ENCODE peak calls at places on chromosome 1, in four cellular contexts. P is dermis microvascular lymphatic vessel endothelial cell; C is activated CD4-positive, alpha-beta T cell treated with anti-CD3 and anti-CD28 coated beads, Interleukin-2, amount 50 U/mL, for 1 hour; V is HCT116. S is an unnamed sample.

GRCh38 chr1:35554261-35555211 is 2.7 kb downstream of the KIAA0319L start:
- DNase-seq in C (no peak), P (peak), V (no peak), S (no peak)

GRCh38 chr1:21220815-21221214 is 44.1 kb upstream of the EIF4G3 start:
- DNase-seq in C (no peak), P (peak), V (no peak), S (no peak)

GRCh38 chr1:226181996-226182714 is 4.4 kb downstream of the ACBD3 start:
- DNase-seq in V (peak), P (peak), C (no peak), S (no peak)

GRCh38 chr1:186386725-186387383 is 11.2 kb downstream of the ODR4 start:
- DNase-seq in V (no peak), C (no peak), P (no peak), S (no peak)

GRCh38 chr1:40232444-40232843 is 15.3 kb upstream of the TMCO2 start:
- DNase-seq in V (no peak), P (no peak), C (peak), S (no peak)

GRCh38 chr1:110134050-110134595 is 16.2 kb upstream of the SLC6A17 start:
- DNase-seq in C (no peak), V (no peak), P (no peak), S (no peak)

GRCh38 chr1:178412400-178412770 is 84.4 kb downstream of the CLEC20A start:
- DNase-seq in P (no peak), V (no peak), C (no peak), S (no peak)

GRCh38 chr1:31244326-31244725 is 4.6 kb upstream of the NKAIN1 start:
- DNase-seq in P (no peak), V (no peak), C (no peak), S (no peak)

GRCh38 chr1:166908942-166909341 is 32.9 kb upstream of the TADA1 start:
- DNase-seq in P (no peak), V (no peak), C (no peak), S (no peak)

GRCh38 chr1:79188371-79188770 is 181.8 kb upstream of the ADGRL4 start:
- DNase-seq in P (peak), C (no peak), V (no peak), S (no peak)

GRCh38 chr1:58895082-58895481 is 111.2 kb upstream of the JUN start:
- DNase-seq in P (no peak), C (no peak), V (no peak), S (no peak)

GRCh38 chr1:167594827-167595226 is 35.2 kb upstream of the RCSD1 start:
- DNase-seq in C (no peak), V (no peak), P (no peak), S (no peak)

GRCh38 chr1:168876830-168877229 is 147.8 kb upstream of the DPT start:
- DNase-seq in V (no peak), C (no peak), P (no peak), S (no peak)

GRCh38 chr1:172325562-172325961 is 94.9 kb upstream of the C1orf105 start:
- DNase-seq in V (peak), C (no peak), P (peak), S (no peak)

GRCh38 chr1:241702436-241702835 is 50.4 kb downstream of the WDR64 start:
- DNase-seq in P (no peak), V (no peak), C (no peak), S (no peak)

GRCh38 chr1:202187040-202187671 is 6.4 kb upstream of the LGR6 start:
- DNase-seq in P (no peak), V (no peak), C (no peak), S (no peak)

GRCh38 chr1:8089535-8090228 is 63.6 kb upstream of the ERRFI1 start:
- DNase-seq in C (no peak), V (no peak), P (peak), S (no peak)

GRCh38 chr1:110875216-110875731 is 2.3 kb downstream of the CD53 start:
- DNase-seq in C (peak), P (no peak), V (no peak), S (no peak)

GRCh38 chr1:156747737-156748669 is 3.5 kb downstream of the HDGF start:
- DNase-seq in V (no peak), P (no peak), C (no peak), S (no peak)

GRCh38 chr1:163924041-163924440 is 602.3 kb downstream of the NUF2 start:
- DNase-seq in C (no peak), V (no peak), P (no peak), S (no peak)

GRCh38 chr1:236509647-236510401 is 14.0 kb upstream of the LGALS8 start:
- DNase-seq in C (no peak), V (no peak), P (no peak), S (no peak)

GRCh38 chr1:203066965-203067364 is 18.8 kb downstream of the MYOG start:
- DNase-seq in C (no peak), V (no peak), P (no peak), S (no peak)

GRCh38 chr1:31573261-31573660 is 3.1 kb upstream of the TINAGL1 start:
- DNase-seq in P (no peak), C (no peak), V (no peak), S (no peak)

GRCh38 chr1:84998642-84999280 is 1.8 kb upstream of the MCOLN2 start:
- DNase-seq in V (no peak), P (no peak), C (peak), S (no peak)

GRCh38 chr1:147541672-147542548 is 609 bp downstream of the BCL9 start:
- DNase-seq in P (peak), V (no peak), C (no peak), S (no peak)

GRCh38 chr1:66624412-66625060 is 90.6 kb downstream of the SGIP1 start:
- DNase-seq in C (no peak), V (no peak), P (peak), S (peak)

GRCh38 chr1:44554706-44555105 is 119.6 kb downstream of the TMEM53 start:
- DNase-seq in V (no peak), P (no peak), C (no peak), S (peak)

GRCh38 chr1:2962061-2962460 is 59.2 kb upstream of the ACTRT2 start:
- DNase-seq in C (no peak), P (no peak), V (no peak), S (no peak)

GRCh38 chr1:168892945-168893344 is 163.9 kb upstream of the DPT start:
- DNase-seq in V (no peak), C (no peak), P (no peak), S (peak)

GRCh38 chr1:17475729-17476128 is 36.3 kb upstream of the RCC2 start:
- DNase-seq in P (no peak), C (no peak), V (no peak), S (peak)

GRCh38 chr1:30808067-30808662 is 50.6 kb upstream of the LAPTM5 start:
- DNase-seq in P (no peak), C (no peak), V (no peak), S (no peak)

GRCh38 chr1:153540394-153541361 is at the start of gene S100A5:
- DNase-seq in P (no peak), C (peak), V (no peak), S (no peak)

GRCh38 chr1:229758101-229759036 is 132.3 kb downstream of the URB2 start:
- DNase-seq in P (no peak), C (no peak), V (no peak), S (no peak)

GRCh38 chr1:151828931-151829330 is 2.7 kb downstream of the RORC start:
- DNase-seq in C (no peak), P (peak), V (no peak), S (no peak)

GRCh38 chr1:7847599-7847998 is 5.3 kb downstream of the UTS2 start:
- DNase-seq in C (no peak), P (no peak), V (no peak), S (no peak)

S was measured in keratinocyte.